ENCODE peak calls at places on chromosomes 16 and 17, in nine cellular contexts. O, R, K, D, T, N, Y, P and Q are unnamed samples. For H3K4me1, the result is how much of the 10 kb centered on the place peaks cover.

GRCh38 chr16:84467709-84468108 is 36.8 kb downstream of the MEAK7 start:
- DNase-seq in O (no peak), R (no peak), K (no peak), D (no peak), T (no peak), N (no peak), Y (no peak), P (no peak), Q (no peak)

GRCh38 chr16:86298166-86299131 is 211.9 kb upstream of the FOXF1 start:
- DNase-seq in O (no peak), R (no peak), K (no peak), D (peak), T (no peak), N (no peak), Y (no peak), P (peak), Q (peak)

GRCh38 chr16:28820016-28820415 is 2.8 kb upstream of the ATXN2L start:
- DNase-seq in O (no peak), R (no peak), K (no peak), D (no peak), T (no peak), N (no peak), Y (no peak), P (peak), Q (no peak)

GRCh38 chr17:73546770-73547345 is 97.4 kb downstream of the SDK2 start:
- DNase-seq in O (peak), R (peak), K (peak), D (peak), T (peak), N (peak), Y (peak), P (peak), Q (peak)

GRCh38 chr16:997440-998051 is 16.0 kb downstream of the SOX8 start:
- DNase-seq in O (no peak), R (no peak), K (peak), D (peak), T (no peak), N (no peak), Y (peak), P (peak), Q (peak)

GRCh38 chr17:35460354-35460851 is 11.8 kb upstream of the SLFN13 start:
- DNase-seq in O (peak), R (peak), K (peak), D (no peak), T (peak), N (peak), Y (peak), P (peak), Q (peak)

GRCh38 chr16:35562471-35562870 is 2103.1 kb downstream of the TP53TG3F start:
- DNase-seq in O (peak), R (no peak), K (no peak), D (no peak), T (no peak), N (no peak), Y (no peak), P (no peak), Q (no peak)

GRCh38 chr17:75614006-75614405 is 19.2 kb upstream of the SMIM5 start:
- DNase-seq in O (no peak), R (peak), K (peak), D (no peak), T (peak), N (no peak), Y (no peak), P (no peak), Q (peak)

GRCh38 chr16:24419709-24420108 is 119.7 kb upstream of the RBBP6 start:
- DNase-seq in O (no peak), R (peak), K (peak), D (no peak), T (no peak), N (no peak), Y (no peak), P (no peak), Q (no peak)

GRCh38 chr17:8150194-8151119 is 1.7 kb downstream of the PER1 start:
- DNase-seq in O (no peak), R (no peak), K (peak), D (no peak), T (no peak), N (no peak), Y (no peak), P (peak), Q (no peak)
- H3K4me3 ChIP-seq in O (peak), R (peak), K (peak), D (peak), T (peak), N (peak), Y (peak), P (peak), Q (peak)

GRCh38 chr16:11251525-11252481 is 4.2 kb downstream of the SOCS1 start:
- DNase-seq in O (no peak), R (no peak), K (no peak), D (peak), T (no peak), N (no peak), Y (no peak), P (no peak), Q (no peak)
- TF ChIP-seq EZH2phosphoT487 in O (no peak), R (no peak), K (no peak), D (no peak), T (no peak), N (no peak), Y (no peak), P (no peak), Q (no peak)

GRCh38 chr17:19271751-19272357 is 34.7 kb downstream of the EPN2 start:
- DNase-seq in O (no peak), R (peak), K (no peak), D (no peak), T (no peak), N (no peak), Y (no peak), P (no peak), Q (no peak)
- H3K4me1 ChIP-seq in O (under half), R (under half), K (under half), D (under half), T (under half), N (under half), Y (under half), P (under half), Q (under half)

DNA sequence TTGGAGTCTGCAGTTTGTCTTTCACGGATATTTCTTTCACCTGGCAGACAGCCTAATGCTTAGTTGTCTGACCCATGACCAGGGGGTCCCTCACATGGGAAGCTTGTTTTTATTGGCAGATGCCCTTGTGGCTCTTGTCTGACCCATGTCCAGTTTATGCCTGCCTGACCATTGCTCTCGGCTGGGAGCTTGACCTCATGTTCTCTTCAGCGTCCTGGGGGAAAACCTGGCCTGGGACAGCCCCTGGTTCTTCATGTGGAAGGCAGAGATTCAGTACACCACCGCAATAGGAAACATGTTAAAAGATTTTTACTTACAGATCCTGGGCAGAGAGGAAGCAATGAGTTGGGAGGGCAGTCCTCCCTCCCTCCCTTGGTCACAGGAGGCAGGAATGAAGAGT is 302.8 kb upstream of the MYOCD start:
- DNase-seq in O (no peak), R (no peak), K (no peak), D (no peak), T (no peak), N (no peak), Y (no peak), P (no peak), Q (no peak)
- H3K4me3 ChIP-seq in O (no peak), R (no peak), K (no peak), D (no peak), T (no peak), N (no peak), Y (no peak), P (no peak), Q (no peak)

GRCh38 chr16:56603589-56603988 is 4.8 kb upstream of the MT2A start:
- DNase-seq in O (peak), R (peak), K (peak), D (peak), T (peak), N (peak), Y (peak), P (peak), Q (peak)
- TF ChIP-seq EZH2phosphoT487 in O (no peak), R (no peak), K (no peak), D (no peak), T (no peak), N (no peak), Y (no peak), P (no peak), Q (no peak)

GRCh38 chr17:40307001-40307690 is 1.8 kb upstream of the RARA start:
- DNase-seq in O (no peak), R (no peak), K (peak), D (peak), T (peak), N (no peak), Y (no peak), P (peak), Q (peak)
- H3K4me1 ChIP-seq in O (half or more), R (under half), K (under half), D (half or more), T (half or more), N (under half), Y (under half), P (half or more), Q (under half)

GRCh38 chr17:59754547-59754946 is 47.1 kb downstream of the VMP1 start:
- DNase-seq in O (no peak), R (no peak), K (no peak), D (peak), T (no peak), N (peak), Y (peak), P (peak), Q (no peak)

GRCh38 chr17:59760164-59760563 is 52.7 kb downstream of the VMP1 start:
- DNase-seq in O (no peak), R (no peak), K (no peak), D (no peak), T (no peak), N (no peak), Y (no peak), P (no peak), Q (no peak)

GRCh38 chr17:59756236-59756818 is 48.9 kb downstream of the VMP1 start:
- DNase-seq in O (no peak), R (no peak), K (no peak), D (peak), T (no peak), N (peak), Y (peak), P (no peak), Q (no peak)

GRCh38 chr17:59757043-59757824 is 49.8 kb downstream of the VMP1 start:
- DNase-seq in O (no peak), R (no peak), K (no peak), D (peak), T (no peak), N (no peak), Y (no peak), P (no peak), Q (no peak)

DNA sequence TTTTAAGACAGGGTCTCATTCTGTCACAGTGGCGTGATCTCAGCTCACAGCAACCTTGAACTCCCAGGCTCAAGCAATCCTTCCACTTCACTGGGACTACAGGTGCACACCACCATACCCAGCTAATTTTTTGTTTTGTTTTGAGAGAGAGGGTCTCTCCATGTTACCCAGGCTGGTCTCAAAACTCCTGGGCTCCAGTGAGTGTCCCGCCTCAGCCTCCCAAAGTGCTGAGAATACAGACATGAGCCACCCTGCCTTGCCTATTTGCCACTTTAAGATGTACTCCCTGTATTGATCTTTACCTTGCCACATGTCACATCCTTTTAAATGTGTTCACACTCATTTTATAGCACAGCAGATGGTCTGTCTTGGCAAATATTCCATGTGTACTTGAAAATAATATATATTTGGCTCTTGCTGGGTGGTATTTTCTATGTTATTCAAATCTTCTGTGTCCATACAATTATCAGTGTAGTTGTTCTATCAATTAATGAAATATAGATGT is 50.5 kb downstream of the VMP1 start:
- DNase-seq in O (no peak), R (no peak), K (no peak), D (no peak), T (no peak), N (no peak), Y (no peak), P (no peak), Q (no peak)
- H3K4me3 ChIP-seq in O (no peak), R (no peak), K (no peak), D (no peak), T (no peak), N (no peak), Y (no peak), P (no peak), Q (no peak)